ENCODE peak calls at places on chromosomes 16 and 17, in ten cellular contexts. V is esophagus muscularis mucosa, G is adrenal gland, D is cardiac fibroblast, M is ascending aorta, J is GM12878, A is mammary epithelial cell, H is WERI-Rb-1, N is body of pancreas, L is HCT116. W is an unnamed sample.
A peak's percentile ranks its signal among the peaks of the same experiment; 100 is the strongest.

GRCh38 chr17:44847581-44847980 is at the start of gene HIGD1B:
- DNase-seq in V (no peak), G (no peak), D (no peak), M (no peak), J (no peak), A (no peak), H (no peak), N (no peak), L (no peak), W (no peak)

GRCh38 chr16:649646-650045 is 481 bp downstream of the WDR90 start:
- DNase-seq in V (no peak), G (no peak), D (no peak), M (no peak), J (no peak), A (no peak), H (no peak), N (no peak), L (no peak), W (no peak)

GRCh38 chr17:63550816-63551639 is 751 bp downstream of the DCAF7 start:
- DNase-seq in V (no peak), G (peak; percentile 33), D (peak; percentile 33), M (no peak), J (no peak), A (peak; percentile 33), H (peak; percentile 70), N (peak; percentile 13), L (no peak), W (no peak)

GRCh38 chr17:953767-954166 is 25.8 kb downstream of the NXN start:
- DNase-seq in V (no peak), G (no peak), D (no peak), M (no peak), J (no peak), A (no peak), H (no peak), N (no peak), L (no peak), W (no peak)

GRCh38 chr17:56317351-56318208 is 164.3 kb downstream of the ANKFN1 start:
- DNase-seq in V (no peak), G (no peak), D (no peak), M (no peak), J (no peak), A (no peak), H (no peak), N (no peak), L (no peak), W (no peak)

GRCh38 chr17:27402943-27403342 is 53.3 kb upstream of the KSR1 start:
- DNase-seq in V (no peak), G (no peak), D (no peak), M (no peak), J (no peak), A (no peak), H (no peak), N (no peak), L (no peak), W (no peak)

GRCh38 chr16:54303613-54304012 is 17.0 kb upstream of the IRX3 start:
- DNase-seq in V (no peak), G (no peak), D (no peak), M (no peak), J (no peak), A (no peak), H (no peak), N (no peak), L (no peak), W (no peak)

GRCh38 chr16:15616068-15616467 is 26.9 kb downstream of the MARF1 start:
- DNase-seq in V (no peak), G (no peak), D (no peak), M (no peak), J (no peak), A (no peak), H (no peak), N (no peak), L (no peak), W (no peak)

GRCh38 chr17:69390735-69391501 is 23.6 kb upstream of the MAP2K6 start:
- DNase-seq in V (no peak), G (no peak), D (no peak), M (no peak), J (no peak), A (no peak), H (no peak), N (peak; percentile 40), L (no peak), W (no peak)
- H3K4me3 ChIP-seq in V (no peak overlapping the region), G (no peak overlapping the region), D (no peak overlapping the region), M (no peak overlapping the region), J (no peak overlapping the region), A (no peak overlapping the region), H (no peak overlapping the region), N (no peak overlapping the region), L (no peak overlapping the region), W (no peak overlapping the region)

GRCh38 chr17:79921411-79922160 is 82.3 kb upstream of the CBX4 start:
- DNase-seq in V (no peak), G (no peak), D (no peak), M (no peak), J (peak; percentile 47), A (no peak), H (no peak), N (no peak), L (no peak), W (no peak)

GRCh38 chr17:79920751-79921410 is 81.6 kb upstream of the CBX4 start:
- DNase-seq in V (no peak), G (no peak), D (no peak), M (no peak), J (no peak), A (no peak), H (no peak), N (peak; percentile 54), L (no peak), W (no peak)

GRCh38 chr17:79923974-79924638 is 84.9 kb upstream of the CBX4 start:
- DNase-seq in V (no peak), G (no peak), D (peak; percentile 38), M (no peak), J (no peak), A (no peak), H (peak; percentile 91), N (peak; percentile 57), L (peak; percentile 52), W (no peak)

GRCh38 chr17:79922798-79923197 is 83.6 kb upstream of the CBX4 start:
- DNase-seq in V (no peak), G (no peak), D (no peak), M (no peak), J (no peak), A (no peak), H (no peak), N (no peak), L (no peak), W (no peak)

DNA sequence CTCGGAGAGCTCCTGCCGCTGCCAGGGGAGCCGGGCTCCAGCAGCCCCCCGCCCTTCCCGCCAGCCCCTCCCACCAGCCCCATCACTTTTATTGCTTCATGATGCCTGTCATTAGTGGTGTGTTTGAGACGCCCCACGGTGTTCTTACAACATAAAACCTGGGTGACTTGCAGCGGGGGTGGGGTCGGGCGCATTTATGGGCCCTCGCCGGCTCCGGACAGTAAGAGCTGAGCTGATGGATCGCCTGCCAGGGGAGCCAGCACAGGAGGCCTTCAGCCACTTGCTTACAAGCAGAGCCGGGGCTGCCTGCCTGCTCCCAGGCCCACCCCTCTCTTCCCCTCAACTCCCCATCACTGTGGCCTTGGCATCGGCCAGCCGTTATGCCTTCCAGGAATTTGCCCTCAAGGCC is 82.9 kb upstream of the CBX4 start:
- DNase-seq in V (no peak), G (no peak), D (no peak), M (no peak), J (no peak), A (no peak), H (no peak), N (peak; percentile 50), L (no peak), W (no peak)
- TF ChIP-seq CTCF in V (no peak), G (no peak), D (no peak), M (no peak), J (no peak), A (no peak), H (no peak), N (no peak), L (no peak), W (no peak)

GRCh38 chr16:1744338-1744840 is 27.0 kb downstream of the NME3 start:
- DNase-seq in V (no peak), G (no peak), D (no peak), M (no peak), J (no peak), A (no peak), H (no peak), N (no peak), L (no peak), W (no peak)

GRCh38 chr16:1743376-1744337 is 27.7 kb downstream of the NME3 start:
- DNase-seq in V (no peak), G (no peak), D (no peak), M (no peak), J (no peak), A (no peak), H (no peak), N (no peak), L (no peak), W (no peak)

GRCh38 chr16:1746693-1747195 is 24.6 kb downstream of the NME3 start:
- DNase-seq in V (no peak), G (no peak), D (peak; percentile 72), M (no peak), J (no peak), A (no peak), H (no peak), N (no peak), L (no peak), W (no peak)

GRCh38 chr16:1745900-1746692 is 25.2 kb downstream of the NME3 start:
- DNase-seq in V (no peak), G (no peak), D (peak; percentile 84), M (no peak), J (no peak), A (no peak), H (no peak), N (no peak), L (no peak), W (no peak)

DNA sequence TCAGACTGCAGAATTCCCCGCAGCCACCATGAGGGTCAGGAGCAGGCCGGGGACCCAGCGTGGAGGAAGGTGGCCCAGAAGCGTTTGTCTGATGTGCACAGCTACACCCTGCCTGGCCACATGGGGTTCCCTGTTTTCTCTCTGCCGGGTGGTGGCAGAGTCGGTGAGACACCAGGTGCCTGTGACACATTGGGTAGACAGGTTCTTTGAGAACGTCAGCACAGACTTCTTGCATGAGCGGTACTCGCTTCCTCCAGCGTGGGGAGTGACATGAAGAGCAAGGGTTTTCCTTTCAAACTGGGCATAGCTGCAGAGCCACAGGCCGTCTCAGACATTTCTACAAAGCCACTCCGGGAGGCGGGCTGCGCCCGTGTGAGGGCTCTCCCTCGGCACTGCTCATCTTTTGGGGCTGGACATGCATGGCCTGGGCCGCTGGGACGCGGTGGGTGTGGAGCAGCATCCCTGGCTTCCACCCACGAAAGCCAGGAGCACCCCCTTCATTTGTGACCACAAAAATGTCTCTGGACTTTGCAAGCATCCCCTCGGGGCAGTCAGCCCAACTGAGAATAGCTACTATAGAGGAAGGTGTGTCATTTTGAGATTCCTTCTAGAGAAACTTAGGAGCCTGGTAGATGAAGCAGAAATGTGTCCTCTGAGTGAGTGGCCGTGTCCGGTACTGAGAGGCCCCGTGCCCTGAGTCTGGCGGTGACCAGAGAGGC is 26.0 kb downstream of the NME3 start:
- DNase-seq in V (no peak), G (no peak), D (peak; percentile 61), M (no peak), J (no peak), A (peak; percentile 75), H (no peak), N (no peak), L (no peak), W (no peak)
- H3K4me3 ChIP-seq in V (no peak overlapping the region), G (no peak overlapping the region), D (no peak overlapping the region), M (no peak overlapping the region), J (no peak overlapping the region), A (no peak overlapping the region), H (no peak overlapping the region), N (no peak overlapping the region), L (no peak overlapping the region), W (no peak overlapping the region)

DNA sequence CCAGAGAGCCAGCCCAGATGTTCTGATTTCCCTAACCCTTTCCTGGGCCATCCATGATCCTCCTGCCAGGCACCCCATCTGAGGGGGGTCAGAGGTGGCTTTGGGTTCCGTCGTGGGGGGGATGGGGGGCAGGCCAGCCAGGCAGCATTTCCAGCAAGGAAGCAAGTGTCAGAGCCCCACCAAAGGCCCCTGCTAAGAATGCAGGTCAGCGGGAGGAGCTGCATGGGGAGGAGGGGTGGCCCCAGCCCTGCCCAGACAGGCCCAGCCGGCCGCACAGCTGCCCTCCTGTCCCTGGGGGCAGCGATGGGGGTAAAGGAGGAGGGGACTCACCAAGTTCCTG is 2.3 kb upstream of the SCRN2 start:
- DNase-seq in V (no peak), G (no peak), D (no peak), M (no peak), J (no peak), A (no peak), H (no peak), N (no peak), L (no peak), W (no peak)
- TF ChIP-seq CTCF in V (no peak), G (no peak), D (no peak), M (no peak), J (no peak), A (no peak), H (no peak), N (no peak), L (peak; percentile 9), W (no peak)